ENCODE peak calls at places on chromosomes 1 and 21, in five cellular contexts. One of them, this sample, is unnamed.
A peak's percentile ranks its signal among the peaks of the same experiment; 100 is the strongest.

GRCh38 chr1:152926091-152926490 is 17.7 kb downstream of the IVL start:
- DNase-seq in H1: no peak
- DNase-seq in adrenal gland: no peak
- DNase-seq in endothelial cell: no peak
- DNase-seq in stomach: no peak
- DNase-seq in this sample: peak; percentile 51

GRCh38 chr1:116763116-116763786 is 9.0 kb downstream of the CD2 start:
- DNase-seq in H1: no peak
- DNase-seq in adrenal gland: no peak
- DNase-seq in endothelial cell: no peak
- DNase-seq in stomach: no peak
- DNase-seq in this sample: no peak

GRCh38 chr1:58619286-58620054 is 42.4 kb upstream of the TACSTD2 start:
- DNase-seq in H1: no peak
- DNase-seq in adrenal gland: no peak
- DNase-seq in endothelial cell: no peak
- DNase-seq in stomach: peak; percentile 43
- DNase-seq in this sample: no peak

GRCh38 chr1:60171793-60172192 is 98.2 kb upstream of the C1orf87 start:
- DNase-seq in H1: no peak
- DNase-seq in adrenal gland: no peak
- DNase-seq in endothelial cell: no peak
- DNase-seq in stomach: no peak
- DNase-seq in this sample: peak; percentile 78

GRCh38 chr1:39992229-39992628 is 37.3 kb downstream of the MFSD2A start:
- DNase-seq in H1: no peak
- DNase-seq in adrenal gland: no peak
- DNase-seq in endothelial cell: no peak
- DNase-seq in stomach: no peak
- DNase-seq in this sample: peak; percentile 55

GRCh38 chr1:84407524-84408318 is 9.4 kb downstream of the DNASE2B start:
- DNase-seq in H1: no peak
- DNase-seq in adrenal gland: no peak
- DNase-seq in endothelial cell: no peak
- DNase-seq in stomach: no peak
- DNase-seq in this sample: no peak

GRCh38 chr1:115112496-115113375 is 23.4 kb upstream of the TSPAN2 start:
- DNase-seq in H1: no peak
- DNase-seq in adrenal gland: peak; percentile 40
- DNase-seq in endothelial cell: peak; percentile 66
- DNase-seq in stomach: peak; percentile 40
- DNase-seq in this sample: no peak

GRCh38 chr1:3541930-3542329 is 69.4 kb downstream of the MEGF6 start:
- DNase-seq in H1: no peak
- DNase-seq in adrenal gland: no peak
- DNase-seq in endothelial cell: peak; percentile 26
- DNase-seq in stomach: no peak
- DNase-seq in this sample: no peak

GRCh38 chr1:31749785-31750345 is 14.3 kb downstream of the ADGRB2 start:
- DNase-seq in H1: no peak
- DNase-seq in adrenal gland: no peak
- DNase-seq in endothelial cell: no peak
- DNase-seq in stomach: no peak
- DNase-seq in this sample: no peak

GRCh38 chr1:24048205-24048869 is 63.6 kb downstream of the MYOM3 start:
- DNase-seq in H1: no peak
- DNase-seq in adrenal gland: no peak
- DNase-seq in endothelial cell: no peak
- DNase-seq in stomach: no peak
- DNase-seq in this sample: peak; percentile 16

GRCh38 chr1:160548960-160549664 is 26.1 kb upstream of the SLAMF6 start:
- DNase-seq in H1: no peak
- DNase-seq in adrenal gland: no peak
- DNase-seq in endothelial cell: no peak
- DNase-seq in stomach: no peak
- DNase-seq in this sample: no peak

GRCh38 chr1:184025242-184025675 is 12.3 kb downstream of the COLGALT2 start:
- DNase-seq in H1: no peak
- DNase-seq in adrenal gland: no peak
- DNase-seq in endothelial cell: no peak
- DNase-seq in stomach: peak; percentile 49
- DNase-seq in this sample: peak; percentile 86

GRCh38 chr1:179953974-179954493 is 576 bp upstream of the CEP350 start:
- DNase-seq in H1: no peak
- DNase-seq in adrenal gland: peak; percentile 71
- DNase-seq in endothelial cell: peak; percentile 22
- DNase-seq in stomach: no peak
- DNase-seq in this sample: peak; percentile 53

GRCh38 chr1:110084226-110085078 is 14.0 kb upstream of the ALX3 start:
- DNase-seq in H1: no peak
- DNase-seq in adrenal gland: peak; percentile 72
- DNase-seq in endothelial cell: no peak
- DNase-seq in stomach: peak; percentile 72
- DNase-seq in this sample: peak; percentile 39

GRCh38 chr1:172885411-172885810 is 165.3 kb downstream of the TNFSF18 start:
- DNase-seq in H1: no peak
- DNase-seq in adrenal gland: no peak
- DNase-seq in endothelial cell: no peak
- DNase-seq in stomach: no peak
- DNase-seq in this sample: peak; percentile 58

GRCh38 chr1:29986986-29987385 is 736.4 kb downstream of the MATN1 start:
- DNase-seq in H1: no peak
- DNase-seq in adrenal gland: no peak
- DNase-seq in endothelial cell: no peak
- DNase-seq in stomach: no peak
- DNase-seq in this sample: no peak

GRCh38 chr1:208192989-208193388 is 51.2 kb downstream of the PLXNA2 start:
- DNase-seq in H1: no peak
- DNase-seq in adrenal gland: no peak
- DNase-seq in endothelial cell: no peak
- DNase-seq in stomach: no peak
- DNase-seq in this sample: no peak

GRCh38 chr1:65264197-65264929 is 45.0 kb upstream of the DNAJC6 start:
- DNase-seq in H1: no peak
- DNase-seq in adrenal gland: peak; percentile 73
- DNase-seq in endothelial cell: peak; percentile 57
- DNase-seq in stomach: no peak
- DNase-seq in this sample: peak; percentile 76

GRCh38 chr1:67840449-67840848 is 7.2 kb upstream of the GNG12 start:
- DNase-seq in H1: no peak
- DNase-seq in adrenal gland: peak; percentile 60
- DNase-seq in endothelial cell: no peak
- DNase-seq in stomach: no peak
- DNase-seq in this sample: peak; percentile 83

GRCh38 chr1:222392571-222392970 is 155.3 kb downstream of the HHIPL2 start:
- DNase-seq in H1: no peak
- DNase-seq in adrenal gland: no peak
- DNase-seq in endothelial cell: no peak
- DNase-seq in stomach: no peak
- DNase-seq in this sample: peak; percentile 57

GRCh38 chr1:108816049-108816882 is 40.6 kb downstream of the AKNAD1 start:
- DNase-seq in H1: peak; percentile 17
- DNase-seq in adrenal gland: peak; percentile 76
- DNase-seq in endothelial cell: peak; percentile 47
- DNase-seq in stomach: peak; percentile 45
- DNase-seq in this sample: peak; percentile 94

GRCh38 chr1:95582191-95582590 is 348.2 kb downstream of the RWDD3 start:
- DNase-seq in H1: no peak
- DNase-seq in adrenal gland: no peak
- DNase-seq in endothelial cell: no peak
- DNase-seq in stomach: no peak
- DNase-seq in this sample: no peak

GRCh38 chr1:178232949-178233348 is 139.0 kb downstream of the RASAL2 start:
- DNase-seq in H1: no peak
- DNase-seq in adrenal gland: no peak
- DNase-seq in endothelial cell: no peak
- DNase-seq in stomach: no peak
- DNase-seq in this sample: no peak

GRCh38 chr1:60137406-60137805 is 63.8 kb upstream of the C1orf87 start:
- DNase-seq in H1: no peak
- DNase-seq in adrenal gland: no peak
- DNase-seq in endothelial cell: no peak
- DNase-seq in stomach: no peak
- DNase-seq in this sample: no peak

GRCh38 chr1:110339427-110340206 is 440 bp downstream of the RBM15 start:
- DNase-seq in H1: no peak
- DNase-seq in adrenal gland: peak; percentile 71
- DNase-seq in endothelial cell: peak; percentile 57
- DNase-seq in stomach: peak; percentile 51
- DNase-seq in this sample: peak; percentile 37

GRCh38 chr1:111737216-111738132 is 1.7 kb downstream of the INKA2 start:
- DNase-seq in H1: no peak
- DNase-seq in adrenal gland: no peak
- DNase-seq in endothelial cell: no peak
- DNase-seq in stomach: no peak
- DNase-seq in this sample: no peak

GRCh38 chr1:150548632-150549495 is at the start of gene ADAMTSL4:
- DNase-seq in H1: no peak
- DNase-seq in adrenal gland: peak; percentile 70
- DNase-seq in endothelial cell: peak; percentile 68
- DNase-seq in stomach: peak; percentile 72
- DNase-seq in this sample: peak; percentile 67

DNA sequence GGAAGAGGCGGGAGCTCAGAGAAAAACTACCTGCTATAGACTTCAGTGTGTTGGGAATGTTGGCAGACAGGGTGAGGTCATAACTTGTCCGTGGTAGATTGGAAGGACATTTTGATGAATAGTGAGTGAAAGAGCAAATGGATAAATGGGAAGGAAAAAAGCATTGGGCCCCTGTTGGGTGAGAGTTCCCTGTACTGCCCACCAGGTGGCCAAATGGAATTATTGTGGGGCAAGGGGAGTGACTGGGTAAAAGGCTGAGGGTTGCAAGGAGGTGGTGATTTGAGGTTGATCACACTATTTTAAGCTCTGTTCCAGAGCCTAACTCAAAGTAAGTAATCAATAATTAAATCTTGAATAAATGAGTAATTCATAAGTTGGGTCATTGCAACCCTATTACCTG is 60.4 kb downstream of the MRPS6 start:
- DNase-seq in H1: no peak
- DNase-seq in adrenal gland: no peak
- DNase-seq in endothelial cell: no peak
- DNase-seq in stomach: no peak
- DNase-seq in this sample: no peak
- TF ChIP-seq CTCF in H1: peak; percentile 50
- TF ChIP-seq CTCF in adrenal gland: peak; percentile 30
- TF ChIP-seq CTCF in endothelial cell: peak; percentile 65
- TF ChIP-seq CTCF in stomach: no peak
- TF ChIP-seq CTCF in this sample: peak; percentile 67

GRCh38 chr1:5992034-5992813 is at the start of gene NPHP4:
- DNase-seq in H1: peak; percentile 100
- DNase-seq in adrenal gland: peak; percentile 100
- DNase-seq in endothelial cell: peak; percentile 97
- DNase-seq in stomach: peak; percentile 100
- DNase-seq in this sample: peak; percentile 100
- TF ChIP-seq CTCF in H1: no peak
- TF ChIP-seq CTCF in adrenal gland: peak; percentile 15
- TF ChIP-seq CTCF in endothelial cell: no peak
- TF ChIP-seq CTCF in stomach: no peak
- TF ChIP-seq CTCF in this sample: no peak

DNA sequence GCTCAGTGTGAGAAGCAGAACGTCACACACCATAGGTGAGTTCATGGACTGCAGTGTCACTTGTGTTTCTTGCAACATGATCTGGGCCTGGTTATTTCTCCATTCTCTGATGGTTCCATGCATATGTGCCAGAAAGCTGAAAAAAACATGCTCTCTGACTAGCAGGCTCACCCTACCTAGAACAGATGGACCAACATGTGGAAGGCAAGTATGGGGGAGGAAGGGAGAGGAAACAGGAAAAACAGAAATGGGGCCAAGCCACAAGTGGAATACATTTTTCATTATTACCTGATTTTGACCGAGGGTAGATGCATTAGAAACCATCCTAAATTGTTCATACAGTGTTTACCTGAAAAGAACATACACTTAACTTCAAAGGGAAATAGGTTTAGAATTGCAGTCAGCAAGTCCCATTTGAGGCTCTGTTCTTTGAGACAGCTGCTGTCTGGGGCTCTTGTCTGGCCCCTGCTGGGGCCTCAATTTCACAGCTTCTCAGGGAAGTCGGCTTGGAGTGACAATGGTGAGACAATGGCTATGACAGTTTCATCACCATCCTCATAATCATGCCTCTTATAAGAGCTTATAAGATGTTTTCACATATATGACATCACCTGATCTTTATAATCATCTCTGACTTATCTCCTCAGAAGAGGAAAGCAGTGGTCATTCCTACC is 327.4 kb downstream of the SIPA1L2 start:
- DNase-seq in H1: no peak
- DNase-seq in adrenal gland: no peak
- DNase-seq in endothelial cell: no peak
- DNase-seq in stomach: no peak
- DNase-seq in this sample: no peak
- TF ChIP-seq CTCF in H1: no peak
- TF ChIP-seq CTCF in adrenal gland: no peak
- TF ChIP-seq CTCF in endothelial cell: no peak
- TF ChIP-seq CTCF in stomach: no peak
- TF ChIP-seq CTCF in this sample: no peak

GRCh38 chr1:232538943-232539302 is 91.0 kb downstream of the SIPA1L2 start:
- DNase-seq in H1: no peak
- DNase-seq in adrenal gland: no peak
- DNase-seq in endothelial cell: no peak
- DNase-seq in stomach: no peak
- DNase-seq in this sample: no peak
- TF ChIP-seq CTCF in H1: no peak
- TF ChIP-seq CTCF in adrenal gland: no peak
- TF ChIP-seq CTCF in endothelial cell: no peak
- TF ChIP-seq CTCF in stomach: no peak
- TF ChIP-seq CTCF in this sample: no peak

DNA sequence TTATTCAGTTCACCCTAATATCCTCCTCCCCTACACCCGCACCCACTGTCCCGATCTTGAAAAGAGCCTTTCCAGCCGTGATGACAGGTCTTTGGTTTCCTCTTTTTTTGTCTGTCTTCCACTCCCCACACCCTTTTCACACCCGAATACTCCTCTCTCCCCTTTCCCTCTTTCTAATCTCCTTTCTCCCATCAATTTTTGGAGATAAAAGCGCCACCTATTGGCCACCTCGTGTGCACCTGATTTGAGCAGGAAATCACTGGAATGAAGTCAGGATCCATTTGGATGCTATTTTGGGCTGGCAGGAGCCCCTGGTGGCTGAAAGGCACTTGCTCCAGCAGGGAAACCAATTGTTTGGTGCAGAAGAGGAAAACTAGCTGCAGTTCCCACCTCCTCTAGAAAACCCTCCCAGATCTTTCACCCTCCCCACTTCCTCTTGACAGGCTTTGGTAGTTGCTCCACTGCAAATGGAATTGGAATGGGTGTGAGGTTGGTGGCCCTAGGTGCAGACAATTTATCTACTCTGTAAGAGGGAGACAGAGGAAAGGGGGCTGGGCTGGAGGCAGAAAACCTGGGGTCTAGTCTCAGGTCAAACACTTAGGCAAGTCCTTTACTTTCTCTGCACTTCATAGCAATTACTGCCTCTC is 8.4 kb downstream of the FOXE3 start:
- DNase-seq in H1: no peak
- DNase-seq in adrenal gland: peak; percentile 47
- DNase-seq in endothelial cell: peak; percentile 65
- DNase-seq in stomach: no peak
- DNase-seq in this sample: peak; percentile 69
- TF ChIP-seq CTCF in H1: peak; percentile 95
- TF ChIP-seq CTCF in adrenal gland: peak; percentile 52
- TF ChIP-seq CTCF in endothelial cell: peak; percentile 74
- TF ChIP-seq CTCF in stomach: no peak
- TF ChIP-seq CTCF in this sample: peak; percentile 94

This sample was measured in HFFc6.